ENCODE peak calls at places on chromosomes 6 and 20, in five cellular contexts. N, Y, W, I and G are unnamed samples.

GRCh38 chr20:53028337-53029007 is 56.3 kb downstream of the TSHZ2 start:
- DNase-seq in I (peak; percentile 7), W (no peak), N (no peak), Y (no peak), G (no peak)

GRCh38 chr6:35139924-35140524 is 1.1 kb downstream of the TCP11 start:
- DNase-seq in N (no peak), I (no peak), W (peak; percentile 26), Y (no peak), G (no peak)

GRCh38 chr6:158793432-158793831 is 25.7 kb downstream of the EZR start:
- DNase-seq in W (no peak), Y (no peak), I (no peak), N (no peak), G (no peak)

GRCh38 chr20:34581341-34582189 is 23.0 kb downstream of the MAP1LC3A start:
- DNase-seq in N (no peak), I (no peak), Y (no peak), W (no peak), G (no peak)

GRCh38 chr6:44131880-44132279 is 4.5 kb downstream of the TMEM63B start:
- DNase-seq in Y (no peak), W (no peak), N (peak; percentile 62), I (no peak), G (no peak)

GRCh38 chr6:125598422-125598821 is 151.0 kb upstream of the HEY2 start:
- DNase-seq in N (no peak), I (no peak), W (peak; percentile 79), Y (peak; percentile 82), G (peak; percentile 80)

GRCh38 chr6:159862103-159862502 is 28.7 kb upstream of the MAS1 start:
- DNase-seq in W (no peak), I (no peak), Y (no peak), N (no peak), G (no peak)

GRCh38 chr6:11085758-11086435 is 7.7 kb upstream of the SMIM13 start:
- DNase-seq in I (no peak), N (no peak), Y (no peak), W (no peak), G (no peak)

GRCh38 chr6:99822741-99823512 is 171.1 kb downstream of the MCHR2 start:
- DNase-seq in Y (no peak), I (peak; percentile 29), N (no peak), W (no peak), G (no peak)

GRCh38 chr6:18389479-18389878 is 2.3 kb downstream of the RNF144B start:
- DNase-seq in W (no peak), I (no peak), Y (no peak), N (no peak), G (no peak)

GRCh38 chr6:31070711-31071197 is 41.6 kb downstream of the C6orf15 start:
- DNase-seq in Y (peak; percentile 43), N (no peak), W (no peak), I (no peak), G (no peak)

GRCh38 chr6:38804368-38804767 is 89.3 kb downstream of the DNAH8 start:
- DNase-seq in Y (no peak), W (no peak), N (no peak), I (no peak), G (no peak)

GRCh38 chr6:38806833-38807232 is 91.7 kb downstream of the DNAH8 start:
- DNase-seq in Y (no peak), N (no peak), W (no peak), I (no peak), G (no peak)

GRCh38 chr6:38805127-38805655 is 90.1 kb downstream of the DNAH8 start:
- DNase-seq in W (no peak), N (no peak), Y (no peak), I (no peak), G (no peak)

GRCh38 chr6:38806271-38806670 is 91.2 kb downstream of the DNAH8 start:
- DNase-seq in I (no peak), Y (no peak), N (no peak), W (no peak), G (no peak)

GRCh38 chr6:38805682-38806081 is 90.6 kb downstream of the DNAH8 start:
- DNase-seq in I (no peak), N (no peak), Y (no peak), W (no peak), G (no peak)
- H3K27me3 ChIP-seq in I (no peaks in the 10 kb centered on the region), N (no peaks in the 10 kb centered on the region), Y (no peaks in the 10 kb centered on the region), W (peaks cover 7% of the 10 kb centered on the region), G (peaks cover 5% of the 10 kb centered on the region)

GRCh38 chr6:119241540-119242309 is 107.8 kb downstream of the MAN1A1 start:
- DNase-seq in Y (no peak), I (no peak), W (no peak), N (no peak), G (no peak)

GRCh38 chr6:119243037-119243436 is 106.5 kb downstream of the MAN1A1 start:
- DNase-seq in N (no peak), Y (no peak), I (no peak), W (no peak), G (no peak)

GRCh38 chr6:119240257-119241123 is 109.1 kb downstream of the MAN1A1 start:
- DNase-seq in W (no peak), N (no peak), Y (no peak), I (peak; percentile 25), G (no peak)

GRCh38 chr6:119241124-119241491 is 108.5 kb downstream of the MAN1A1 start:
- DNase-seq in Y (no peak), W (no peak), I (no peak), N (no peak), G (no peak)

DNA sequence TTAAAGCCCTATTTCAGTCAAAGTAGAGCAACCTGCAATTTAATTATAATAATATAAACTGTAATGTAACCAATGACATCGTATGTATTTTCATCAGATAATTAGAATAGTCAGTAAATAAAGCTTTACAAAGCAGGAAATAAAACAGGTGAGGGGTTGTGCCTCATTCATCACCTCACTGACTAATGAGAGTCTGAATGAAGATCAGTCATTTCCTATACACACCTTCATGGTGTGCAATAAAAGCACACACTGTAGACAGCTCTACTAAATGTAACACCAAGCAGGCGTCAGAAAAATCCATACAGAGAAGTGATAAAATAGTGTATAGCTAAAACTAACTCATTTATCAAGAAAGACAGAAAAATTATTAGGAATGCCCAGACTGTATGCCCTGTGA is 105.9 kb downstream of the MAN1A1 start:
- DNase-seq in Y (no peak), I (no peak), N (no peak), W (no peak), G (no peak)
- H3K27me3 ChIP-seq in Y (no peaks in the 10 kb centered on the region), I (no peaks in the 10 kb centered on the region), N (no peaks in the 10 kb centered on the region), W (no peaks in the 10 kb centered on the region), G (no peaks in the 10 kb centered on the region)

GRCh38 chr6:107769053-107769658 is 55.0 kb downstream of the SCML4 start:
- DNase-seq in Y (no peak), W (no peak), I (no peak), N (no peak), G (no peak)
- H3K27me3 ChIP-seq in Y (no peaks in the 10 kb centered on the region), W (no peaks in the 10 kb centered on the region), I (no peaks in the 10 kb centered on the region), N (no peaks in the 10 kb centered on the region), G (no peaks in the 10 kb centered on the region)

GRCh38 chr20:21104921-21105320 is 1.2 kb downstream of the LINC00237 start:
- DNase-seq in Y (no peak), N (no peak), I (no peak), W (no peak), G (no peak)

GRCh38 chr20:21102691-21103311 is 3.4 kb downstream of the LINC00237 start:
- DNase-seq in I (no peak), W (peak; percentile 33), N (peak; percentile 84), Y (peak; percentile 53), G (peak; percentile 78)

GRCh38 chr20:21103582-21104465 is 2.3 kb downstream of the LINC00237 start:
- DNase-seq in I (no peak), N (no peak), W (no peak), Y (no peak), G (no peak)

GRCh38 chr20:21105429-21106170 is 558 bp downstream of the LINC00237 start:
- DNase-seq in I (no peak), N (no peak), Y (no peak), W (peak; percentile 14), G (no peak)

GRCh38 chr20:21104466-21104761 is 1.7 kb downstream of the LINC00237 start:
- DNase-seq in I (no peak), Y (no peak), W (no peak), N (no peak), G (no peak)
- H3K27me3 ChIP-seq in I (peaks cover 80% of the 10 kb centered on the region), Y (peaks cover 100% of the 10 kb centered on the region), W (peaks cover 5% of the 10 kb centered on the region), N (peaks cover 83% of the 10 kb centered on the region), G (peaks cover 99% of the 10 kb centered on the region)

GRCh38 chr6:36384095-36384494 is 3.4 kb downstream of the ETV7 start:
- DNase-seq in I (no peak), N (no peak), W (no peak), Y (no peak), G (no peak)

GRCh38 chr6:36386495-36387439 is 702 bp downstream of the ETV7 start:
- DNase-seq in W (no peak), I (peak; percentile 23), N (no peak), Y (peak; percentile 41), G (peak; percentile 69)

GRCh38 chr6:36383608-36384007 is 3.9 kb downstream of the ETV7 start:
- DNase-seq in Y (no peak), W (no peak), I (no peak), N (no peak), G (no peak)

GRCh38 chr6:36389353-36389752 is 1.9 kb upstream of the ETV7 start:
- DNase-seq in I (no peak), W (no peak), Y (no peak), N (no peak), G (no peak)

GRCh38 chr6:36387440-36388303 is at the start of gene ETV7:
- DNase-seq in Y (peak; percentile 44), I (no peak), W (peak; percentile 25), N (peak; percentile 84), G (peak; percentile 80)
- H3K27me3 ChIP-seq in Y (peaks cover 20% of the 10 kb centered on the region), I (peaks cover 10% of the 10 kb centered on the region), W (no peaks in the 10 kb centered on the region), N (no peaks in the 10 kb centered on the region), G (no peaks in the 10 kb centered on the region)

GRCh38 chr6:3749991-3750323 is 1.6 kb downstream of the PXDC1 start:
- DNase-seq in N (no peak), I (no peak), Y (peak; percentile 52), W (peak; percentile 72), G (no peak)
- H3K27me3 ChIP-seq in N (peaks cover 17% of the 10 kb centered on the region), I (no peaks in the 10 kb centered on the region), Y (peaks cover 52% of the 10 kb centered on the region), W (no peaks in the 10 kb centered on the region), G (no peaks in the 10 kb centered on the region)

GRCh38 chr20:2303693-2304092 is 7.9 kb downstream of the TGM3 start:
- DNase-seq in W (no peak), N (no peak), I (no peak), Y (no peak), G (no peak)
- H3K27me3 ChIP-seq in W (no peaks in the 10 kb centered on the region), N (no peaks in the 10 kb centered on the region), I (peaks cover 7% of the 10 kb centered on the region), Y (peaks cover 11% of the 10 kb centered on the region), G (no peaks in the 10 kb centered on the region)